ENCODE peak calls at places on chromosomes 5 and 9, in four cellular contexts. One of them, this sample, is unnamed.

GRCh38 chr5:2889946-2890475 is 138.5 kb upstream of the IRX2 start:
- DNase-seq in A549: no peak
- DNase-seq in K562: no peak
- DNase-seq in H1: peak; percentile 28
- DNase-seq in this sample: no peak

GRCh38 chr5:82601085-82601484 is 322.9 kb upstream of the RPS23 start:
- DNase-seq in A549: no peak
- DNase-seq in K562: no peak
- DNase-seq in H1: no peak
- DNase-seq in this sample: peak; percentile 22

GRCh38 chr5:91487420-91487819 is 104.3 kb upstream of the ARRDC3 start:
- DNase-seq in A549: no peak
- DNase-seq in K562: no peak
- DNase-seq in H1: no peak
- DNase-seq in this sample: no peak

GRCh38 chr9:16267336-16268036 is 603.0 kb downstream of the BNC2 start:
- DNase-seq in A549: peak; percentile 64
- DNase-seq in K562: no peak
- DNase-seq in H1: no peak
- DNase-seq in this sample: peak; percentile 53

GRCh38 chr9:98860871-98861293 is 53.4 kb downstream of the GALNT12 start:
- DNase-seq in A549: peak; percentile 48
- DNase-seq in K562: peak; percentile 60
- DNase-seq in H1: no peak
- DNase-seq in this sample: no peak

GRCh38 chr5:77266291-77266690 is 55.8 kb downstream of the PDE8B start:
- DNase-seq in A549: no peak
- DNase-seq in K562: no peak
- DNase-seq in H1: no peak
- DNase-seq in this sample: no peak

GRCh38 chr9:32590898-32591297 is 17.9 kb upstream of the NDUFB6 start:
- DNase-seq in A549: no peak
- DNase-seq in K562: no peak
- DNase-seq in H1: no peak
- DNase-seq in this sample: no peak

GRCh38 chr5:15904894-15905805 is 274.4 kb downstream of the MARCHF11 start:
- DNase-seq in A549: no peak
- DNase-seq in K562: no peak
- DNase-seq in H1: no peak
- DNase-seq in this sample: no peak

GRCh38 chr5:77087484-77088291 is 603 bp upstream of the ZBED3 start:
- DNase-seq in A549: no peak
- DNase-seq in K562: no peak
- DNase-seq in H1: peak; percentile 48
- DNase-seq in this sample: peak; percentile 56

GRCh38 chr5:10581867-10582511 is 18.1 kb downstream of the ANKRD33B start:
- DNase-seq in A549: no peak
- DNase-seq in K562: no peak
- DNase-seq in H1: no peak
- DNase-seq in this sample: no peak

GRCh38 chr5:123485275-123485674 is 26.7 kb upstream of the CSNK1G3 start:
- DNase-seq in A549: no peak
- DNase-seq in K562: no peak
- DNase-seq in H1: no peak
- DNase-seq in this sample: no peak

GRCh38 chr9:123302348-123303214 is 34.2 kb upstream of the STRBP start:
- DNase-seq in A549: no peak
- DNase-seq in K562: no peak
- DNase-seq in H1: no peak
- DNase-seq in this sample: no peak

GRCh38 chr9:127170652-127171051 is 48.2 kb upstream of the ANGPTL2 start:
- DNase-seq in A549: no peak
- DNase-seq in K562: no peak
- DNase-seq in H1: no peak
- DNase-seq in this sample: no peak

GRCh38 chr9:4297151-4297794 is 2.6 kb downstream of the GLIS3 start:
- DNase-seq in A549: peak; percentile 92
- DNase-seq in K562: peak; percentile 46
- DNase-seq in H1: peak; percentile 86
- DNase-seq in this sample: peak; percentile 57

GRCh38 chr5:115033861-115034260 is 135.8 kb downstream of the TRIM36 start:
- DNase-seq in A549: peak; percentile 27
- DNase-seq in K562: no peak
- DNase-seq in H1: peak; percentile 56
- DNase-seq in this sample: peak; percentile 6

GRCh38 chr5:148141645-148142044 is 26.7 kb upstream of the SPINK14 start:
- DNase-seq in A549: no peak
- DNase-seq in K562: no peak
- DNase-seq in H1: no peak
- DNase-seq in this sample: no peak

GRCh38 chr5:9742848-9743247 is 112.7 kb upstream of the TAS2R1 start:
- DNase-seq in A549: no peak
- DNase-seq in K562: no peak
- DNase-seq in H1: no peak
- DNase-seq in this sample: no peak

GRCh38 chr9:127813739-127814226 is 11.1 kb downstream of the FPGS start:
- DNase-seq in A549: no peak
- DNase-seq in K562: no peak
- DNase-seq in H1: no peak
- DNase-seq in this sample: peak; percentile 44

GRCh38 chr9:93827545-93828330 is 127.4 kb downstream of the BARX1 start:
- DNase-seq in A549: peak; percentile 62
- DNase-seq in K562: peak; percentile 89
- DNase-seq in H1: peak; percentile 89
- DNase-seq in this sample: peak; percentile 43

GRCh38 chr9:8857330-8858249 is 1058.0 kb upstream of the DMAC1 start:
- DNase-seq in A549: no peak
- DNase-seq in K562: no peak
- DNase-seq in H1: peak; percentile 83
- DNase-seq in this sample: no peak

GRCh38 chr9:134631881-134632280 is 9.7 kb upstream of the COL5A1 start:
- DNase-seq in A549: no peak
- DNase-seq in K562: no peak
- DNase-seq in H1: no peak
- DNase-seq in this sample: no peak

GRCh38 chr9:91117959-91118651 is 243.6 kb downstream of the AUH start:
- DNase-seq in A549: no peak
- DNase-seq in K562: peak; percentile 31
- DNase-seq in H1: peak; percentile 74
- DNase-seq in this sample: no peak

GRCh38 chr5:135602882-135603721 is 24.3 kb upstream of the CXCL14 start:
- DNase-seq in A549: no peak
- DNase-seq in K562: no peak
- DNase-seq in H1: peak; percentile 42
- DNase-seq in this sample: no peak

GRCh38 chr9:91273853-91274552 is 87.7 kb downstream of the AUH start:
- DNase-seq in A549: peak; percentile 18
- DNase-seq in K562: no peak
- DNase-seq in H1: no peak
- DNase-seq in this sample: peak; percentile 6

GRCh38 chr9:124489974-124490373 is 17.2 kb downstream of the NR5A1 start:
- DNase-seq in A549: no peak
- DNase-seq in K562: no peak
- DNase-seq in H1: no peak
- DNase-seq in this sample: no peak

GRCh38 chr5:2006193-2006970 is 123.7 kb upstream of the IRX4 start:
- DNase-seq in A549: no peak
- DNase-seq in K562: no peak
- DNase-seq in H1: no peak
- DNase-seq in this sample: no peak

GRCh38 chr5:75510417-75510835 is 1.0 kb downstream of the CERT1 start:
- DNase-seq in A549: no peak
- DNase-seq in K562: no peak
- DNase-seq in H1: no peak
- DNase-seq in this sample: peak; percentile 6

GRCh38 chr9:5915438-5915837 is 24.7 kb downstream of the MLANA start:
- DNase-seq in A549: no peak
- DNase-seq in K562: no peak
- DNase-seq in H1: no peak
- DNase-seq in this sample: no peak

GRCh38 chr5:90285581-90285980 is 124.0 kb downstream of the CETN3 start:
- DNase-seq in A549: no peak
- DNase-seq in K562: no peak
- DNase-seq in H1: no peak
- DNase-seq in this sample: no peak

GRCh38 chr5:142530904-142531303 is 155.0 kb downstream of the FGF1 start:
- DNase-seq in A549: no peak
- DNase-seq in K562: no peak
- DNase-seq in H1: no peak
- DNase-seq in this sample: no peak

GRCh38 chr9:6563036-6563435 is 82.5 kb downstream of the GLDC start:
- DNase-seq in A549: no peak
- DNase-seq in K562: no peak
- DNase-seq in H1: no peak
- DNase-seq in this sample: no peak

GRCh38 chr5:113017891-113018635 is 41.5 kb downstream of the DCP2 start:
- DNase-seq in A549: no peak
- DNase-seq in K562: no peak
- DNase-seq in H1: no peak
- DNase-seq in this sample: no peak

GRCh38 chr9:92954078-92954861 is 6.9 kb downstream of the FGD3 start:
- DNase-seq in A549: no peak
- DNase-seq in K562: no peak
- DNase-seq in H1: no peak
- DNase-seq in this sample: no peak

GRCh38 chr5:142445266-142445665 is 120.4 kb upstream of the SPRY4 start:
- DNase-seq in A549: no peak
- DNase-seq in K562: peak; percentile 25
- DNase-seq in H1: no peak
- DNase-seq in this sample: no peak

DNA sequence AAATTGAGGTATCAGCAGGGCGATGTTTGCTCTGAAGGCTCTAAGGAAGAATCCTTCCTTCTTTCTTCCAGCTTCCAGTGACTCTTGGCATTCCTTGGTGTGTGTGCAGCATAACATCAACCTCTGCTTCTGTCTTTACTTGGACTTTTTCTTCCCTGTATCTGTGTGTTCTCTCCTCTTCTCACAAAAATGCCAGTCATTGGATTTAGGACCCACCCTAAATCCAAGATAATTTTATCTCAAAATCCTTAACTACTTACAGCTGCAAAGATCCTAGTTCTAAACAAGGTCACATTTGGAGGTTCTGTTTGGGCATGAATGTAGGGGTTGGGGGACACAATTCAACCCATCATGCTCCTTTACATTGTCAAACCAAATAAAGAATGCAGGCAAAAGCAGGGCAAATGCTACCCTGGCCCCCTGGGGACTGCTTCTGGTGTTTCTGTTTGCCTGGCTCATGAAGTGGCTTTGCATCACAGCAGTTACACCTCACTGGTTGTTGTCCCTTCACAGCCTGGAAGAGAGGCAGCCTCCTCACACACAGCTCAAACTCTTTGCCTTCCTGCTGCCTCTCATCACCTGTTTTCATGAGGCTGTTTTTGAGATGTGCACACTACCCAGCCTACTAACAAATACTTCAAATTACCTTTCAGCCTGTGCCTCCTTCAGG is 64.8 kb upstream of the PLCXD3 start:
- DNase-seq in A549: no peak
- DNase-seq in K562: no peak
- DNase-seq in H1: peak; percentile 50
- DNase-seq in this sample: no peak
- TF ChIP-seq RNF2 in A549: no peak
- TF ChIP-seq RNF2 in K562: no peak
- TF ChIP-seq RNF2 in H1: no peak
- TF ChIP-seq RNF2 in this sample: no peak

GRCh38 chr9:95102001-95102433 is 215.5 kb downstream of the FANCC start:
- DNase-seq in A549: no peak
- DNase-seq in K562: no peak
- DNase-seq in H1: no peak
- DNase-seq in this sample: no peak
- TF ChIP-seq RNF2 in A549: no peak
- TF ChIP-seq RNF2 in K562: no peak
- TF ChIP-seq RNF2 in H1: no peak
- TF ChIP-seq RNF2 in this sample: no peak

GRCh38 chr5:57420821-57421220 is 61.8 kb downstream of the ACTBL2 start:
- DNase-seq in A549: no peak
- DNase-seq in K562: no peak
- DNase-seq in H1: no peak
- DNase-seq in this sample: no peak
- TF ChIP-seq RNF2 in A549: no peak
- TF ChIP-seq RNF2 in K562: no peak
- TF ChIP-seq RNF2 in H1: no peak
- TF ChIP-seq RNF2 in this sample: no peak

GRCh38 chr9:113973963-113974413 is 97.9 kb downstream of the ZNF618 start:
- DNase-seq in A549: peak; percentile 29
- DNase-seq in K562: no peak
- DNase-seq in H1: no peak
- DNase-seq in this sample: no peak
- TF ChIP-seq RNF2 in A549: no peak
- TF ChIP-seq RNF2 in K562: no peak
- TF ChIP-seq RNF2 in H1: no peak
- TF ChIP-seq RNF2 in this sample: no peak

DNA sequence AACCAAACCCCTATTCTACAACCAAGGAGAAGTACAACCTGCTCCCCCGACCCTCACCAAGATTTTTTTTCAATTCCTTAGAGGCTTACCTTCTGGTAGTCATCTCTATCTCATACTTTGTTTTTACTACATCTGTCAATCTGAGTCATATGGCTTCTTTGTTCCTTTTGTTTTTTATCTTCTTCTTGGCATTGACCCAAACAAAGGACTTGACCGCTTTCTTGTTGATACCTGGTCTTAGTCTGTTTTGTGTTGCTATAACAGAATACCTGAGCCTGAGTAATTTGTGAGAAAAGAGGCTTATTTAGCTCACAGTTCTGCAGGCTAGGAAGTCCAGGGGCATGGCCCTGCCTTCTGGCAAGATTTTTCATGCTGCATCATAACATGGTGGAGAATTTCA is 352.7 kb downstream of the MLLT3 start:
- DNase-seq in A549: no peak
- DNase-seq in K562: no peak
- DNase-seq in H1: no peak
- DNase-seq in this sample: no peak
- TF ChIP-seq RNF2 in A549: no peak
- TF ChIP-seq RNF2 in K562: no peak
- TF ChIP-seq RNF2 in H1: no peak
- TF ChIP-seq RNF2 in this sample: no peak

GRCh38 chr9:18923167-18923566 is 109.8 kb downstream of the SAXO1 start:
- DNase-seq in A549: no peak
- DNase-seq in K562: no peak
- DNase-seq in H1: no peak
- DNase-seq in this sample: no peak
- TF ChIP-seq RNF2 in A549: no peak
- TF ChIP-seq RNF2 in K562: no peak
- TF ChIP-seq RNF2 in H1: no peak
- TF ChIP-seq RNF2 in this sample: no peak

DNA sequence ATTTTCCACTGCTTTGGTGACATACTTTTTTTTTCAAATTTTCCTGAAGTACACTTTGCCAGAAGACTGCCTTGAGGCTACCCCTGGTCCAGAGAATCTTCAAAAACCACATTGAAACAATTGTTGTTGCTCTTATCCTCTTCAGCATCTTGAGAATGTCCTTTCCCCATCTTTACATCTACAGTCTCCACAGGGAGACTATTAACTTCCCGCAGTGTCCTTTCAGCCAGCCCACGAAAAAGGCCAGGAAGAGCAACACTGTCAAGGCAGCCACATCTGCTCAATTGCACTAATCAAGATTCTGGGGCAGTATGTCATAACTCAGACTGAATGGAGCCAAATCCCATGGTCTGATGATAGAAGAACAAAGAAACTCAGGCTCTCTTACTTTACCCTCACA is 148.3 kb downstream of the ENC1 start:
- DNase-seq in A549: no peak
- DNase-seq in K562: no peak
- DNase-seq in H1: no peak
- DNase-seq in this sample: no peak
- TF ChIP-seq RNF2 in A549: no peak
- TF ChIP-seq RNF2 in K562: no peak
- TF ChIP-seq RNF2 in H1: no peak
- TF ChIP-seq RNF2 in this sample: no peak

This sample was measured in HepG2.